ENCODE peak calls at places on chromosome 17, in five cellular contexts. G is coronary artery, Q is Calu3, E is psoas muscle, W is neural crest cell. Z is an unnamed sample.

GRCh38 chr17:1264196-1264595 is 6.0 kb upstream of the BHLHA9 start:
- DNase-seq in G (no peak), Q (no peak), E (no peak), W (no peak), Z (no peak)

GRCh38 chr17:40074871-40075215 is 12.1 kb downstream of the THRA start:
- DNase-seq in G (no peak), Q (no peak), E (no peak), W (no peak), Z (no peak)

GRCh38 chr17:76152580-76152979 is 11.5 kb upstream of the FOXJ1 start:
- DNase-seq in G (no peak), Q (no peak), E (no peak), W (no peak), Z (no peak)

GRCh38 chr17:1032391-1032790 is 35.5 kb downstream of the TIMM22 start:
- DNase-seq in G (no peak), Q (no peak), E (no peak), W (no peak), Z (no peak)

GRCh38 chr17:74080936-74081335 is 122.5 kb upstream of the RPL38 start:
- DNase-seq in G (no peak), Q (no peak), E (no peak), W (no peak), Z (no peak)

GRCh38 chr17:39944393-39944711 is 16.8 kb downstream of the LRRC3C start:
- DNase-seq in G (no peak), Q (peak; percentile 76), E (no peak), W (no peak), Z (no peak)

GRCh38 chr17:37610971-37611370 is 1.8 kb upstream of the SYNRG start:
- DNase-seq in G (no peak), Q (no peak), E (no peak), W (no peak), Z (no peak)

GRCh38 chr17:67689534-67690177 is 28.1 kb upstream of the NOL11 start:
- DNase-seq in G (no peak), Q (peak; percentile 53), E (no peak), W (peak; percentile 62), Z (peak; percentile 67)

GRCh38 chr17:81097943-81098308 is 63.0 kb downstream of the BAIAP2 start:
- DNase-seq in G (no peak), Q (peak; percentile 56), E (peak; percentile 69), W (no peak), Z (peak; percentile 54)

GRCh38 chr17:74592087-74592990 is at the start of gene CD300LD:
- DNase-seq in G (no peak), Q (no peak), E (no peak), W (no peak), Z (no peak)

GRCh38 chr17:16917995-16918394 is 53.9 kb downstream of the TNFRSF13B start:
- DNase-seq in G (no peak), Q (no peak), E (peak; percentile 11), W (no peak), Z (no peak)

GRCh38 chr17:79777844-79778503 is at the start of gene CBX2:
- DNase-seq in G (no peak), Q (peak; percentile 86), E (peak; percentile 87), W (peak; percentile 76), Z (peak; percentile 75)
- TF ChIP-seq CTCF in G (no peak), Q (no peak), E (no peak), W (no peak), Z (no peak)

DNA sequence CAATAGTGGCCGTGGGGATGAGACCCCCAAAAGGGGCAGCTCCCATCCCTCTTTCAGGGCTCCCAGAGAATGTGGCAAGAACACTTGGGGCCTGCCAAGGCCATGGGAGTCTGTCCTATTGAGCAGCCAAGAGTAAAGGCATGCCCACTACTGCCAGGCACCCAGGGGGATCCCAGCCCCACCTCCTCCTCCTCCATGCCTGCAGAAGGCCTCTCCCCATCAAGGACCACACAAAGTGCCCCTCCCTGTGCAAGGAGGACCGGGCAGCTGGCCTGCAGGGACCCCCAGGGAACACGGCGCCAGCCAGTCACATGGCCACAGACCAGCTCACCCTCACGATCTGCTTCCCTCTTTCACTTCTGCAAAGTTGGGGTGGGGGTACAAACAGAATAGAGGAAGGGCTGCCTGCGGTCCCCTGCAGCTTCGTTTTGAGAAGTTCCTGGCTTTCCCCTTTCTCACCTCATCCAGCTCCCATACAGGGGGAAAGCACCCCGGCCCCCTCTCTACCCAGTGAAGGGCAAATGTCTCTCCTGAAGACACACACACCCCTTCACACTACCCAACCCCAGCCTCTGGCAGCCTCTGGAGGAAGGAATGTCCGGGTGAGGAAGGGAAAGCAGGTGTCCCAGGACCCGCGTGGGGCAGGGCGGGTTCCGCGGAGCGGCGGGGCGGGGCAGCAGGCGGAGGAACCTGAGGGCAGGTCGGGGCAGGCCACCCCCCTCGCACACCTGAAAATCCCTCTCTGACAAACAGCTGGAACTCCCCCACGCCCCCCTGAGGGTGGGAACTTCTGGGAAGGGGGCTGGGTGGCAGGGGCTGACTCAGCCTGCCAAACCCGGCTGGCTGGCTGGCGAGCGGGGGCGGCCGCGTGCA is 2.0 kb downstream of the PPP1R9B start:
- DNase-seq in G (no peak), Q (peak; percentile 75), E (peak; percentile 75), W (no peak), Z (peak; percentile 94)
- TF ChIP-seq CTCF in G (no peak), Q (no peak), E (no peak), W (peak; percentile 48), Z (peak; percentile 48)

GRCh38 chr17:8740486-8740885 is 4.2 kb downstream of the CCDC42 start:
- DNase-seq in G (no peak), Q (no peak), E (no peak), W (no peak), Z (no peak)
- TF ChIP-seq CTCF in G (no peak), Q (no peak), E (no peak), W (no peak), Z (no peak)

DNA sequence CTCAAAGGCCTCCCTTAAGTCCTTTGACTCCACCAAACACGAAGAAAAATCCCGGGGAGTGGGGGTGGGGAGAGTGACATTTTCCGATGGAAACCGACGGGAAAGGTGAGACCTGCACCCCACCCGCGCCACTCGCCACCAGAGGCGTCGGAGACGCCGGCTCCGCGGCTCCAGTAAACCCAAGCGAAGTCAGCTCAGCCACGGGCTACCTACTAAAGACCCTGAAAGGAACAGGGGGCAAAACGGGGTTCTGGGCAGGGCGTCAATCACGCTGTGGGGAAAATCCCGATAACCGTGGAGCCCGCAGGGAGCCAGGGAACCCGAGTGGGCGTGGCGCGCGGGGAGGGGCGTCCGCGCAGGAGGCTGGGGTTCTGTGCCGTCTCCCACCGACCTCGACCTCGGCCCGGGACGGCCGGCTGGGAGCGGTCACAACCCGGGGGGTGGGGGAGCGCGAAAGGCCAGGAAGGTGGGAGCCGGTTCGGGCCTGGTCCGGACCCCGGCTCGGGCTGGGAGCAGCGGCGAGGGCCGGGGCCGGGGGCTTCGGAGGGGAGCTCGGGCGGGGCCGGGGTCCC is 565 bp downstream of the WDR45B start:
- DNase-seq in G (no peak), Q (peak; percentile 53), E (peak; percentile 73), W (no peak), Z (peak; percentile 36)
- TF ChIP-seq CTCF in G (no peak), Q (no peak), E (no peak), W (no peak), Z (peak; percentile 28)

Z was measured in epithelial cell of esophagus.